ENCODE peak calls at places on chromosomes 3 and 15, in six cellular contexts. Y is globus pallidus; G is H1; V is germinal center; L is lung microvascular endothelial cell; F is stimulated activated CD4-positive, alpha-beta T cell treated with anti-CD3 and anti-CD28 coated beads, Interleukin-12 subunit alpha, Interleukin-12 subunit beta, amount 100 ng/mL, for 48 hours. J is an unnamed sample.

GRCh38 chr3:72310028-72310987 is 525.4 kb upstream of the PROK2 start:
- DNase-seq in Y (no peak), G (no peak), V (peak), L (peak), F (no peak), J (no peak)

GRCh38 chr3:100600181-100601042 is 9.0 kb upstream of the ADGRG7 start:
- DNase-seq in Y (no peak), G (no peak), V (no peak), L (peak), F (no peak), J (no peak)

GRCh38 chr3:147420361-147421183 is 11.4 kb downstream of the ZIC1 start:
- DNase-seq in Y (no peak), G (no peak), V (no peak), L (no peak), F (no peak), J (no peak)

GRCh38 chr3:29143151-29143550 is 137.7 kb upstream of the RBMS3 start:
- DNase-seq in Y (no peak), G (no peak), V (no peak), L (peak), F (no peak), J (no peak)

GRCh38 chr3:113575191-113575590 is 42.8 kb downstream of the SIDT1 start:
- DNase-seq in Y (peak), G (no peak), V (no peak), L (no peak), F (no peak), J (no peak)

GRCh38 chr3:7190094-7190493 is 329.2 kb downstream of the GRM7 start:
- DNase-seq in Y (no peak), G (no peak), V (no peak), L (no peak), F (no peak), J (no peak)

GRCh38 chr3:193871093-193871485 is 264.9 kb upstream of the HES1 start:
- DNase-seq in Y (no peak), G (no peak), V (no peak), L (no peak), F (no peak), J (no peak)

GRCh38 chr3:23913873-23914743 is 2.7 kb downstream of the NKIRAS1 start:
- DNase-seq in Y (no peak), G (no peak), V (no peak), L (no peak), F (no peak), J (no peak)

GRCh38 chr15:100334905-100335304 is 6.9 kb downstream of the ADAMTS17 start:
- DNase-seq in Y (no peak), G (no peak), V (no peak), L (no peak), F (no peak), J (no peak)

GRCh38 chr3:128133273-128133883 is 9.8 kb upstream of the RUVBL1 start:
- DNase-seq in Y (peak), G (no peak), V (no peak), L (peak), F (no peak), J (no peak)

GRCh38 chr3:42668403-42668740 is 14.9 kb downstream of the ZBTB47 start:
- DNase-seq in Y (no peak), G (no peak), V (no peak), L (no peak), F (no peak), J (no peak)

GRCh38 chr15:89068325-89068784 is 19.9 kb upstream of the ABHD2 start:
- DNase-seq in Y (no peak), G (no peak), V (no peak), L (no peak), F (peak), J (no peak)

GRCh38 chr3:178137206-178137605 is 399.0 kb upstream of the KCNMB2 start:
- DNase-seq in Y (peak), G (no peak), V (no peak), L (no peak), F (no peak), J (no peak)

GRCh38 chr3:16430717-16431630 is 82.5 kb downstream of the RFTN1 start:
- DNase-seq in Y (no peak), G (no peak), V (peak), L (no peak), F (no peak), J (no peak)